ENCODE peak calls at places on chromosomes 7 and 10, in four cellular contexts. F is K562, N is HepG2, K is GM12878. Q is an unnamed sample.

GRCh38 chr10:101696632-101697031 is 1.7 kb upstream of the FBXW4 start:
- DNase-seq in F (no peak), N (no peak), K (no peak), Q (no peak)

GRCh38 chr10:131825960-131826650 is 74.7 kb upstream of the PPP2R2D start:
- DNase-seq in F (no peak), N (no peak), K (no peak), Q (peak)

GRCh38 chr10:105797234-105797890 is 1156.3 kb downstream of the SORCS3 start:
- DNase-seq in F (peak), N (peak), K (peak), Q (no peak)

GRCh38 chr7:29138588-29138987 is 7.7 kb downstream of the CPVL start:
- DNase-seq in F (no peak), N (no peak), K (no peak), Q (no peak)

GRCh38 chr10:61760943-61761824 is 98.5 kb downstream of the CABCOCO1 start:
- DNase-seq in F (no peak), N (no peak), K (no peak), Q (no peak)

GRCh38 chr10:101712997-101713396 is 18.0 kb upstream of the FBXW4 start:
- DNase-seq in F (no peak), N (no peak), K (no peak), Q (no peak)

GRCh38 chr10:113709221-113709838 is 29.6 kb downstream of the CASP7 start:
- DNase-seq in F (no peak), N (no peak), K (no peak), Q (no peak)

GRCh38 chr10:42963302-42963701 is 113.6 kb upstream of the RET start:
- DNase-seq in F (no peak), N (no peak), K (no peak), Q (peak)

GRCh38 chr10:88879754-88880286 is at the start of gene STAMBPL1:
- DNase-seq in F (no peak), N (no peak), K (peak), Q (no peak)

GRCh38 chr10:15744217-15744865 is 24.6 kb upstream of the ITGA8 start:
- DNase-seq in F (peak), N (peak), K (no peak), Q (peak)

GRCh38 chr10:114291516-114291915 is 52.5 kb downstream of the VWA2 start:
- DNase-seq in F (no peak), N (no peak), K (no peak), Q (no peak)

GRCh38 chr10:127977368-127978009 is 70.6 kb downstream of the PTPRE start:
- DNase-seq in F (no peak), N (no peak), K (no peak), Q (no peak)

GRCh38 chr7:155694846-155695245 is 50.4 kb downstream of the RBM33 start:
- DNase-seq in F (no peak), N (no peak), K (no peak), Q (no peak)

GRCh38 chr10:122154733-122155366 is 116.2 kb upstream of the BTBD16 start:
- DNase-seq in F (no peak), N (no peak), K (no peak), Q (peak)

GRCh38 chr10:93568105-93568390 is 1.6 kb downstream of the FFAR4 start:
- DNase-seq in F (no peak), N (no peak), K (no peak), Q (peak)

GRCh38 chr7:19403691-19404090 is 258.5 kb upstream of the FERD3L start:
- DNase-seq in F (no peak), N (no peak), K (no peak), Q (no peak)

GRCh38 chr7:147014596-147014995 is 898.0 kb downstream of the CNTNAP2 start:
- DNase-seq in F (no peak), N (no peak), K (no peak), Q (no peak)

GRCh38 chr10:44393834-44394547 is 9.1 kb upstream of the CXCL12 start:
- DNase-seq in F (no peak), N (no peak), K (no peak), Q (no peak)

GRCh38 chr7:428896-429827 is 90.5 kb downstream of the PDGFA start:
- DNase-seq in F (no peak), N (no peak), K (no peak), Q (no peak)
- TF ChIP-seq NR2C2 in F (no peak), N (no peak), K (no peak), Q (no peak)

GRCh38 chr7:103142494-103142893 is 6.4 kb downstream of the NAPEPLD start:
- DNase-seq in F (no peak), N (no peak), K (no peak), Q (no peak)

GRCh38 chr7:103140061-103140460 is 8.8 kb downstream of the NAPEPLD start:
- DNase-seq in F (no peak), N (no peak), K (no peak), Q (no peak)

GRCh38 chr7:103140684-103141083 is 8.2 kb downstream of the NAPEPLD start:
- DNase-seq in F (no peak), N (no peak), K (no peak), Q (no peak)

GRCh38 chr7:103143865-103144264 is 5.0 kb downstream of the NAPEPLD start:
- DNase-seq in F (no peak), N (no peak), K (no peak), Q (no peak)

GRCh38 chr7:103141753-103142404 is 7.0 kb downstream of the NAPEPLD start:
- DNase-seq in F (no peak), N (no peak), K (peak), Q (no peak)
- TF ChIP-seq NR2C2 in F (no peak), N (no peak), K (no peak), Q (no peak)

GRCh38 chr10:13462551-13462950 is 66.3 kb downstream of the BEND7 start:
- DNase-seq in F (no peak), N (no peak), K (no peak), Q (no peak)
- TF ChIP-seq NR2C2 in F (no peak), N (no peak), K (no peak), Q (no peak)

GRCh38 chr10:24255907-24256306 is 47.0 kb downstream of the KIAA1217 start:
- DNase-seq in F (no peak), N (no peak), K (no peak), Q (no peak)
- TF ChIP-seq NR2C2 in F (no peak), N (no peak), K (no peak), Q (no peak)

DNA sequence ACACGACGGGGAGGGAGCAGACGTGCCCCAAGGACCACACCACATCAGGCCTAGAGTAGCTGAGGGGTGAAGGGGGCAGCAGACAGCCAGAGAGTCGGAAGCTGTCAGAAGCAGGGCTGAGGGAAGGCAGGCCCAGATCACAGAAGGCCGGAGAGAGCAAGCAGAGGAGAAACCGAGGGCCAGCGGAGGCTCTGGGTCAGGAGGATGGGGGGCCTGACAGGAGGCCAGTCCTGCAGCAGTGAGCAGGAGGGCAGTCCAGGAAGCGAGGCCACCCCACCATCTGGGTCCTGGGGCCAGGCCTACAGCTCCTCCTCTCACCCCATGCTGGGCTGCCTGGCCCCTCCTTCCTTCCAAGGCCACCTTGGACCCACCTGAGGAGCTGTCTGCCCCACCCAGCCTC is 20.3 kb downstream of the SLIT1 start:
- DNase-seq in F (no peak), N (no peak), K (no peak), Q (no peak)
- TF ChIP-seq NR2C2 in F (no peak), N (no peak), K (no peak), Q (no peak)

GRCh38 chr7:120337308-120337907 is 64.4 kb downstream of the KCND2 start:
- DNase-seq in F (peak), N (peak), K (no peak), Q (no peak)
- TF ChIP-seq NR2C2 in F (no peak), N (no peak), K (no peak), Q (no peak)

GRCh38 chr10:120423350-120424197 is 33.5 kb upstream of the PLPP4 start:
- DNase-seq in F (peak), N (peak), K (no peak), Q (peak)
- TF ChIP-seq NR2C2 in F (no peak), N (no peak), K (no peak), Q (no peak)

GRCh38 chr7:44384586-44385383 is 59.4 kb upstream of the CAMK2B start:
- DNase-seq in F (no peak), N (no peak), K (no peak), Q (no peak)
- TF ChIP-seq NR2C2 in F (no peak), N (no peak), K (no peak), Q (no peak)